ENCODE peak calls at places on chromosomes 12 and 14, in nine cellular contexts. T, E, M, G, V, C, H, J and O are unnamed samples.

GRCh38 chr12:6336079-6336858 is 5.6 kb downstream of the TNFRSF1A start:
- DNase-seq in C (peak; percentile 93), G (peak; percentile 100), J (peak; percentile 100), T (peak; percentile 98), E (peak; percentile 95), V (peak; percentile 96), M (peak; percentile 64), H (peak; percentile 93), O (peak; percentile 52)

GRCh38 chr12:31117203-31118011 is 43.7 kb downstream of the DDX11 start:
- DNase-seq in J (peak; percentile 67), H (peak; percentile 58), V (peak; percentile 10), M (peak; percentile 55), G (no peak), T (no peak), C (no peak), E (no peak), O (peak; percentile 45)

GRCh38 chr14:69695664-69696527 is 71.0 kb upstream of the SRSF5 start:
- DNase-seq in J (peak; percentile 58), H (peak; percentile 73), V (no peak), C (no peak), T (no peak), E (no peak), G (peak; percentile 50), M (no peak), O (peak; percentile 47)

GRCh38 chr12:33052141-33053051 is 155.8 kb upstream of the PKP2 start:
- DNase-seq in T (no peak), H (no peak), G (no peak), E (no peak), C (no peak), M (no peak), J (no peak), V (no peak), O (no peak)

GRCh38 chr12:114904254-114905003 is 220.5 kb upstream of the TBX3 start:
- DNase-seq in C (no peak), E (no peak), M (no peak), T (no peak), H (no peak), G (peak; percentile 67), V (peak; percentile 8), J (peak; percentile 87), O (no peak)

GRCh38 chr12:2826036-2826435 is 8.8 kb downstream of the NRIP2 start:
- DNase-seq in T (no peak), E (no peak), M (no peak), H (no peak), J (no peak), G (no peak), C (no peak), V (no peak), O (no peak)

GRCh38 chr14:75933712-75934296 is 48.0 kb downstream of the TGFB3 start:
- DNase-seq in J (no peak), V (no peak), H (no peak), E (no peak), T (no peak), M (no peak), G (no peak), C (no peak), O (no peak)

GRCh38 chr14:73612339-73613045 is at the start of gene ACOT6:
- DNase-seq in T (peak; percentile 58), H (peak; percentile 82), V (peak; percentile 19), C (peak; percentile 63), G (peak; percentile 70), E (peak; percentile 65), M (peak; percentile 68), J (peak; percentile 84), O (peak; percentile 72)

GRCh38 chr12:78888583-78888982 is 24.0 kb downstream of the SYT1 start:
- DNase-seq in V (peak; percentile 74), H (no peak), M (no peak), C (no peak), G (no peak), E (no peak), J (no peak), T (no peak), O (peak; percentile 48)

DNA sequence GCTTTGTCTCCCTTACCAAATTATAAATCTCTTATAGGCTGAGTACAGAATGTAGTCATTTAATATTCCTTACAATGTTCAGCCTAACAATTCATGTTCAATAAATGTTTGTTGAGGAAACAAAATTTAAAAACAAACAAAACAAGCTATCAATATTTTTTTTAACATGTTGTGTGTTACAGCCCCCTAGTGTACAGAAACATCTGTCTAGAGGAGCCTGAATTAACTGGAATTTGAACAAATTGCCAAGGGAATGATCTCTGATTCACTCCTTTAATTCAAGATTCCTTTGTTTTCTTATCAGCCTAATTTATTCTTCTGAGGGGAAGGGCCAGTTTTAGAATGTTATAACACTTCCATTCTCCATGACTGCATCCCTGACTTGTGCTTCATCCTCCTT is 127.1 kb downstream of the CMAS start:
- DNase-seq in G (no peak), J (no peak), V (no peak), M (no peak), C (no peak), H (no peak), T (no peak), E (no peak), O (no peak)
- TF ChIP-seq CTCF in G (no peak), J (no peak), V (peak; percentile 6), M (no peak), C (no peak), H (no peak), T (no peak), E (no peak), O (no peak)

GRCh38 chr12:131014343-131014742 is 60.6 kb downstream of the ADGRD1 start:
- DNase-seq in T (no peak), C (no peak), E (no peak), M (no peak), V (no peak), G (no peak), J (no peak), H (no peak), O (no peak)
- H3K4me3 ChIP-seq in T (no peak overlapping the region), C (no peak overlapping the region), E (no peak overlapping the region), M (no peak overlapping the region), V (no peak overlapping the region), G (no peak overlapping the region), J (no peak overlapping the region), H (no peak overlapping the region), O (no peak overlapping the region)

GRCh38 chr12:116916714-116917114 is 6.0 kb downstream of the FBXW8 start:
- DNase-seq in E (no peak), G (peak; percentile 70), V (peak; percentile 86), M (peak; percentile 60), H (peak; percentile 65), C (peak; percentile 33), T (peak; percentile 95), J (peak; percentile 78), O (peak; percentile 84)
- TF ChIP-seq CTCF in E (no peak), G (peak; percentile 38), V (peak; percentile 41), M (no peak), H (peak; percentile 45), C (no peak), T (peak; percentile 55), J (no peak), O (peak; percentile 27)

GRCh38 chr12:128267651-128268347 is 829 bp downstream of the TMEM132C start:
- DNase-seq in T (no peak), J (no peak), V (no peak), G (no peak), H (no peak), E (no peak), M (no peak), C (no peak), O (no peak)
- H3K4me3 ChIP-seq in T (no peak overlapping the region), J (no peak overlapping the region), V (no peak overlapping the region), G (no peak overlapping the region), H (no peak overlapping the region), E (peak overlapping the region; percentile 15), M (no peak overlapping the region), C (peak overlapping the region; percentile 29), O (no peak overlapping the region)

GRCh38 chr12:68236421-68237059 is 10.9 kb upstream of the IL26 start:
- DNase-seq in E (peak; percentile 46), H (no peak), J (no peak), G (no peak), V (no peak), C (no peak), M (peak; percentile 37), T (no peak), O (peak; percentile 74)
- TF ChIP-seq CTCF in E (no peak), H (peak; percentile 2), J (no peak), G (no peak), V (no peak), C (no peak), M (no peak), T (no peak), O (peak; percentile 6)

DNA sequence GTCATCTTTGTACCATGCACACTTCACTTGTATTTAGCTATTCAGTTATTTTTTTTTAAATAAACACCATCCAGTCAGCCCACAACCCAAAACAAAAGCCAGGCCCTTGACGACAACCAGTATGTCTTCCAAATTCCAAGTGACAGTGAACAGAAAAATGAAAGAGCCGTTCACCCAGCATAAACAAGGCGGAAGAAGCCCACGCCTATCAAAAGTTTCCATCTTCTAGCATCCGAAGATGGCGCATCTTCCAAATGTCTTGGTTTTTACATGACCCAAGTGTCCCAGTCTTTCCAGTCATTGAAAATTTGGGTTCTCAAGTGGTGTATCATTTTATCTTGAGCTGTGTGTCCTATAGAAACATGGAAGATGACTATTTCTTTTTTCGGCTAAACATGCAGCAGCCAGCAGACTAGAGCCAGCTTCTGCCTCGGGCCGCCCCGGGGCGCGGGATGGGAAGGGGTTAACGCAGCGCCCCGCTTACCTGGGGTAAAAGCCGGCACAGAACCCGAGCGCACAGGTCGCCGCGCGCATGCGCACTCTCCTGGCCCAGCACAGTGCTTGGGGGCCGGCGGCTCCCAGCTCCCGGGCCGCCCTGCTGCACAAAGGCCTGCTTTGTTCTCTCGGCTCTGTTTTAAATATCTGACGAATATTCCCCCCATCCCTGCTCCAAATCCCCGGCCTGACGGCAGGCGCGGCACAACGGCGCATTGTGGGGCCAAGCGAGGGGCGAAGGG is 164.8 kb downstream of the ZFP36L1 start:
- DNase-seq in G (no peak), M (peak; percentile 61), J (no peak), V (peak; percentile 29), C (no peak), T (peak; percentile 72), E (peak; percentile 66), H (no peak), O (peak; percentile 64)
- H3K4me3 ChIP-seq in G (no peak overlapping the region), M (peak overlapping the region; percentile 46), J (no peak overlapping the region), V (peak overlapping the region; percentile 35), C (peak overlapping the region; percentile 11), T (peak overlapping the region; percentile 60), E (no peak overlapping the region), H (no peak overlapping the region), O (peak overlapping the region; percentile 5)

GRCh38 chr12:45890276-45890675 is 100.1 kb downstream of the SCAF11 start:
- DNase-seq in J (no peak), V (no peak), G (no peak), H (no peak), E (no peak), C (no peak), T (no peak), M (no peak), O (no peak)
- TF ChIP-seq CTCF in J (no peak), V (no peak), G (no peak), H (no peak), E (no peak), C (no peak), T (peak; percentile 24), M (no peak), O (no peak)